ENCODE peak calls at places on chromosomes 4 and X, in five cellular contexts. A, O, T, U and J are unnamed samples.

GRCh38 chr4:182806259-182807252 is 110.6 kb downstream of the DCTD start:
- DNase-seq in A (peak), O (peak), T (peak), U (peak), J (peak)

GRCh38 chrX:633043-633654 is 2.6 kb downstream of the SHOX start:
- DNase-seq in A (no peak), O (no peak), T (no peak), U (no peak), J (no peak)

GRCh38 chrX:81316163-81316562 is 114.3 kb downstream of the SH3BGRL start:
- DNase-seq in A (no peak), O (peak), T (no peak), U (no peak), J (no peak)

GRCh38 chr4:155062948-155063347 is 145.5 kb upstream of the NPY2R start:
- DNase-seq in A (no peak), O (no peak), T (no peak), U (no peak), J (no peak)

GRCh38 chr4:37928421-37928820 is 31.8 kb upstream of the PTTG2 start:
- DNase-seq in A (no peak), O (no peak), T (no peak), U (no peak), J (no peak)

GRCh38 chrX:45322382-45322781 is 121.7 kb upstream of the DIPK2B start:
- DNase-seq in A (no peak), O (peak), T (peak), U (no peak), J (no peak)

GRCh38 chr4:16077786-16078185 is 6.0 kb downstream of the PROM1 start:
- DNase-seq in A (no peak), O (no peak), T (no peak), U (no peak), J (no peak)

GRCh38 chr4:168384437-168385141 is 66.0 kb upstream of the DDX60 start:
- DNase-seq in A (no peak), O (peak), T (no peak), U (no peak), J (no peak)

GRCh38 chrX:20952180-20952579 is 422.0 kb upstream of the CNKSR2 start:
- DNase-seq in A (no peak), O (no peak), T (no peak), U (no peak), J (no peak)

GRCh38 chrX:20267924-20268701 is 1.4 kb upstream of the RPS6KA3 start:
- DNase-seq in A (no peak), O (no peak), T (peak), U (peak), J (peak)

GRCh38 chr4:7110546-7110945 is 42.7 kb upstream of the GRPEL1 start:
- DNase-seq in A (no peak), O (no peak), T (no peak), U (no peak), J (no peak)

GRCh38 chr4:7109169-7109568 is 41.3 kb upstream of the GRPEL1 start:
- DNase-seq in A (no peak), O (no peak), T (no peak), U (no peak), J (no peak)

GRCh38 chr4:7107166-7107905 is 39.5 kb upstream of the GRPEL1 start:
- DNase-seq in A (no peak), O (no peak), T (no peak), U (no peak), J (no peak)

GRCh38 chr4:7108046-7108625 is 40.3 kb upstream of the GRPEL1 start:
- DNase-seq in A (no peak), O (no peak), T (no peak), U (no peak), J (no peak)

DNA sequence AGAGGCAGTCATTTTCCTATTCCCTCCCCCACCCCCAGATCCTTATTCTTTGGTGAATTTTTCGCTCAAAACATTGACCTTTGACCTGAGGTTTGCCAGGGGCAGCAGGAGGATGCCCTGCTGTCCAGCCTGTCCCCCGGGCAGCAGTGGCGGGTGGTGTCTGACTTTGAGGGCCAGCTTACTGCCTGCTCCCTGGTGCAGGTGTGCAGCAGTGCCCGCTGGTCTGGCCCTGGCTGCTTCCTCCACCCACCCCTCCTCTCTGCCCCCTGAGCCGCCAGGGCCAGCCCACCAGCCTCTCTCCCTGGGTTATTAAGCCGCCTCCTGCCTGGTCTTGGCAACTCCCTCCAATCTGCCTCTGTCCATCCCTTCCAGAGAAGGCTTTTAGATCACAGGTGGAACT is 40.8 kb upstream of the GRPEL1 start:
- DNase-seq in A (no peak), O (no peak), T (no peak), U (no peak), J (no peak)
- TF ChIP-seq POLR2A in A (no peak), O (no peak), T (no peak), U (no peak), J (no peak)

DNA sequence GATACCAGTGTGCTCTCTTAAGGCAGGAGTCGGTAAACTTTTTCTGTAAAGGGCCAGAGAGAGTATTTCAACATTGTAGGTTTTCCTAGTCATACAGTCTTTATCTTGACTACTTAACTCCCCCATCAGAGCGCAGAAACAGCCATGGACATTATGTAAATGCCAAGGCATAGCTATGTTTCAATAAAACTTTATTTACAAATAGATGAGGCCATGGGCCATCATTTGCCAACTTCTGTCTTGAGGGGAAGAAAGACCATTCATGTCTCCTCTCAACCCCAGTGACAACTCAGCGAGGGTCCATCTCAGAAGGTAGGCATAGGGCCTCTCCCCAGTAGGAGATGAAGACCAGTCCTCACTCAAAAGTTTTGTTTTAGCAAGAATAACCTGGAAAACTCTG is 301.3 kb downstream of the FBXW7 start:
- DNase-seq in A (no peak), O (no peak), T (no peak), U (no peak), J (no peak)
- TF ChIP-seq POLR2A in A (no peak), O (no peak), T (no peak), U (no peak), J (no peak)

GRCh38 chr4:3225946-3226345 is 23.0 kb upstream of the MSANTD1 start:
- DNase-seq in A (no peak), O (no peak), T (no peak), U (no peak), J (no peak)

GRCh38 chr4:3226944-3227343 is 22.0 kb upstream of the MSANTD1 start:
- DNase-seq in A (no peak), O (no peak), T (no peak), U (no peak), J (no peak)

GRCh38 chr4:3224971-3225850 is 23.7 kb upstream of the MSANTD1 start:
- DNase-seq in A (no peak), O (no peak), T (no peak), U (no peak), J (no peak)

GRCh38 chr4:3227878-3228675 is 20.9 kb upstream of the MSANTD1 start:
- DNase-seq in A (peak), O (peak), T (no peak), U (no peak), J (no peak)

DNA sequence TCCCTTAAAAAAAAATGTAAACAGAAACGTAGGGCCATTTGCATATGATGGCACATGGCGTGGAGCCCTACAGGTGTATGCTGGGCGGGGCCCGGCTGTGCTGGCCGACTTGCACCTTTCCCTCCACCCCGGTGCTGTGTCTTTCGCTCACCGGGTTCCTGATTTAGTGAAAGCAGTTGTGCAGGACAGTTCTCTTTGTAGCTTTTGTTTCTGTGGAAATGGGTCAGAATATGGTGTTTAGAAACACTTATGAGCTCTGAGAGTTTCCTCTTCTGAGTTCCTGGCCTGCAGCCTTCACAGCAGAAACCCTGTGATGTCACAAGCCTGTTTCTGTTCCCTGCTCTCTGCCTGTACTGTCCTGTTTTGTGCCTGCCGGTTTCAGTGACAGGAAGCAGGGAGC is 22.5 kb upstream of the MSANTD1 start:
- DNase-seq in A (no peak), O (no peak), T (no peak), U (no peak), J (no peak)
- TF ChIP-seq POLR2A in A (no peak), O (no peak), T (no peak), U (no peak), J (no peak)

GRCh38 chr4:145865274-145865941 is 73.2 kb downstream of the ZNF827 start:
- DNase-seq in A (no peak), O (no peak), T (no peak), U (no peak), J (no peak)
- TF ChIP-seq POLR2A in A (no peak), O (no peak), T (no peak), U (no peak), J (no peak)

DNA sequence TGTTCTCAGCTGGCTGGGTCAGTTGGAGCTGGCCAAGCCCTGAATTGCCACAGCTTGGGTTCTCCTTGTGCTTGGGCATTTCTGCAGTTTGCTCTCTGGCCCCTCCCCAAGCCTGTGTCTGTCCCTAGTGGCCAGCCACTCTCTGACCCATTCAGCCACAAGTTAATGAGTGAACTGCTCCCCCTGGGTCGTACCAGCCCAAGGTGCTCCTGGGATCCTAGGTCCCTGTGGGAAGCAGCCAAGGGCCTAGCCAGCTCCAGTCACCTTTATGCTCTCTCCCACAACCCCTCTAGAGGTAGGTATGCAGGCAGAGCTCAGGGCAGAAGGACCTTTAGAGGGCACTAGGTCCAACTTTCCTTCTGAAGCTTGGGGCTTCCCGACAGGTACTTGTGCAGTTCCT is 51.5 kb downstream of the STARD8 start:
- DNase-seq in A (no peak), O (no peak), T (no peak), U (no peak), J (no peak)
- TF ChIP-seq POLR2A in A (no peak), O (no peak), T (no peak), U (no peak), J (no peak)